ENCODE peak calls at places on chromosomes 12 and 14, in eight cellular contexts. M is GM13976, B is tibial artery, J is Caco-2, L is pancreas, Z is esophagus squamous epithelium, W is AG04449, U is Calu3. N is an unnamed sample.

GRCh38 chr12:12266389-12266872 is 413 bp downstream of the LRP6 start:
- DNase-seq in M (no peak), B (no peak), J (no peak), L (no peak), Z (no peak), W (no peak), U (no peak), N (no peak)

GRCh38 chr14:38522724-38523123 is 266.8 kb upstream of the CLEC14A start:
- DNase-seq in M (no peak), B (no peak), J (no peak), L (no peak), Z (no peak), W (no peak), U (no peak), N (no peak)

GRCh38 chr12:123849517-123849916 is 87.4 kb downstream of the DNAH10 start:
- DNase-seq in M (no peak), B (no peak), J (no peak), L (no peak), Z (no peak), W (no peak), U (no peak), N (no peak)

GRCh38 chr14:36556811-36557433 is 25.5 kb downstream of the NKX2-8 start:
- DNase-seq in M (peak; percentile 41), B (no peak), J (no peak), L (no peak), Z (no peak), W (no peak), U (peak; percentile 54), N (no peak)

GRCh38 chr12:125561-125960 is 59.0 kb downstream of the IQSEC3 start:
- DNase-seq in M (no peak), B (no peak), J (no peak), L (no peak), Z (no peak), W (no peak), U (no peak), N (no peak)

GRCh38 chr14:103558071-103558882 is 4.2 kb downstream of the BAG5 start:
- DNase-seq in M (no peak), B (no peak), J (no peak), L (no peak), Z (no peak), W (no peak), U (no peak), N (no peak)

GRCh38 chr12:5746020-5746419 is 199.0 kb downstream of the ANO2 start:
- DNase-seq in M (no peak), B (no peak), J (no peak), L (no peak), Z (no peak), W (no peak), U (no peak), N (no peak)

GRCh38 chr14:71754422-71755095 is 177.7 kb upstream of the RGS6 start:
- DNase-seq in M (no peak), B (no peak), J (peak; percentile 55), L (no peak), Z (no peak), W (no peak), U (no peak), N (no peak)

GRCh38 chr12:51540996-51541395 is 50.0 kb upstream of the SCN8A start:
- DNase-seq in M (no peak), B (no peak), J (no peak), L (no peak), Z (no peak), W (no peak), U (no peak), N (no peak)

GRCh38 chr14:32998433-32998832 is 59.8 kb downstream of the NPAS3 start:
- DNase-seq in M (no peak), B (no peak), J (no peak), L (no peak), Z (no peak), W (no peak), U (peak; percentile 1), N (no peak)
- TF ChIP-seq CTCF in M (no peak), B (peak; percentile 40), J (peak; percentile 6), L (no peak), Z (peak; percentile 48), W (peak; percentile 43), U (no peak), N (peak; percentile 51)

GRCh38 chr12:29781176-29781575 is 2.6 kb downstream of the TMTC1 start:
- DNase-seq in M (no peak), B (no peak), J (no peak), L (no peak), Z (no peak), W (no peak), U (no peak), N (no peak)
- TF ChIP-seq CTCF in M (no peak), B (no peak), J (no peak), L (no peak), Z (no peak), W (no peak), U (no peak), N (no peak)

GRCh38 chr14:32226051-32226450 is 23.0 kb upstream of the RNU6-8 start:
- DNase-seq in M (no peak), B (no peak), J (no peak), L (no peak), Z (no peak), W (no peak), U (no peak), N (no peak)

GRCh38 chr14:32233292-32233691 is 30.2 kb upstream of the RNU6-8 start:
- DNase-seq in M (no peak), B (no peak), J (no peak), L (no peak), Z (no peak), W (no peak), U (no peak), N (no peak)

GRCh38 chr14:32232481-32232880 is 29.4 kb upstream of the RNU6-8 start:
- DNase-seq in M (no peak), B (no peak), J (no peak), L (no peak), Z (no peak), W (no peak), U (no peak), N (no peak)

GRCh38 chr14:32230695-32231280 is 27.7 kb upstream of the RNU6-8 start:
- DNase-seq in M (no peak), B (no peak), J (no peak), L (no peak), Z (no peak), W (peak; percentile 70), U (no peak), N (no peak)

GRCh38 chr14:32230181-32230580 is 27.1 kb upstream of the RNU6-8 start:
- DNase-seq in M (no peak), B (no peak), J (no peak), L (no peak), Z (no peak), W (no peak), U (no peak), N (no peak)
- TF ChIP-seq CTCF in M (peak; percentile 11), B (no peak), J (no peak), L (no peak), Z (no peak), W (no peak), U (no peak), N (no peak)

GRCh38 chr12:126926023-126926600 is 1340.9 kb upstream of the TMEM132C start:
- DNase-seq in M (no peak), B (no peak), J (no peak), L (no peak), Z (no peak), W (no peak), U (no peak), N (no peak)
- TF ChIP-seq CTCF in M (no peak), B (no peak), J (no peak), L (no peak), Z (no peak), W (no peak), U (no peak), N (no peak)

DNA sequence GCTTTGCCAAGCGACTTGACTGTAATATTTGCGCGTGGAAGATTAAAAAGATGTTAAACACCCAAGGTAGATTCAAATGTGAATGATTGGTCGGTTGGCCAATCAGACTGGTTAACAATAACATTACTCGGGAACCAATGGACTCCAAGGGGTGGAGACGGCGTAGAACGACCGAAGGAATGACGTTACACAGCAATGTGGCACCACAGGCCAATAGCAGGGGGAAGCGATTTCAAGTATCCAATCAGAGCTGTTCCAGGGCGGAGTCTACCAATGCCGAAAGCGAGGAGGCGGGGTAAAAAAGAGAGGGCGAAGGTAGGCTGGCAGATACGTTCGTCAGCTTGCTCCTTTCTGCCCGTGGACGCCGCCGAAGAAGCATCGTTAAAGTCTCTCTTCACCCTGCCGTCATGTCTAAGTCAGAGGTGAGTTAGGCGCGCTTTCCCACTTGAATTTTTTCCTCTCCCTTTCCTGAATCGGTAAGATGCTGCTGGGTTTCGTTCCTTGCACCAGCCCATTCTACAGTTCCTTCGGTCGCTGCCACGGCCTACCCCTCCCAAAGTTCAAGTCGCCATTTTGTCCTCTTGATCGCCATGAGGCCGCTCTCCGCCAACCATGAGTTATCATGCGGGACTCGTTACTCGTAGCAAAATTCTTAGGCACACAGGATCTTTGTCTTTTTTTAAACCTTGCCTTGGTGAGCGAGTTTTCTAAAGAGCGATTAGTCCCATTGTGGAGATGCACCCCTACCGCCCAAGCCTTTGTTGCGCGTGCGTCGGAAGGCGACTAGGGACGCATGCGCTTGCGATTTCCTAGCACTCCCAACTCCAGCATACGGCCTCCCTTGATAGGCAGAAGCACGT is at the start of gene HNRNPA1:
- DNase-seq in M (peak; percentile 91), B (peak; percentile 98), J (peak; percentile 99), L (peak; percentile 98), Z (peak; percentile 94), W (peak; percentile 99), U (peak; percentile 97), N (peak; percentile 93)
- TF ChIP-seq CTCF in M (no peak), B (no peak), J (no peak), L (no peak), Z (no peak), W (no peak), U (no peak), N (no peak)

GRCh38 chr12:24964342-24964741 is 15.4 kb upstream of the BCAT1 start:
- DNase-seq in M (no peak), B (no peak), J (no peak), L (no peak), Z (no peak), W (no peak), U (no peak), N (no peak)

GRCh38 chr12:24955853-24956252 is 7.0 kb upstream of the BCAT1 start:
- DNase-seq in M (no peak), B (no peak), J (no peak), L (no peak), Z (no peak), W (no peak), U (no peak), N (no peak)

GRCh38 chr12:24955389-24955788 is 6.5 kb upstream of the BCAT1 start:
- DNase-seq in M (no peak), B (no peak), J (no peak), L (no peak), Z (no peak), W (no peak), U (no peak), N (no peak)

GRCh38 chr12:24960222-24960855 is 11.4 kb upstream of the BCAT1 start:
- DNase-seq in M (peak; percentile 42), B (no peak), J (peak; percentile 56), L (peak; percentile 35), Z (no peak), W (no peak), U (peak; percentile 48), N (no peak)
- TF ChIP-seq CTCF in M (peak; percentile 35), B (peak; percentile 12), J (peak; percentile 60), L (peak; percentile 33), Z (peak; percentile 61), W (peak; percentile 87), U (peak; percentile 35), N (peak; percentile 73)

N was measured in type B pancreatic cell.